ENCODE peak calls at places on chromosomes 3 and 15, in five cellular contexts. A is HepG2, P is HCT116, Z is K562, R is GM12878. O is an unnamed sample.

GRCh38 chr3:179425075-179425474 is 26.2 kb downstream of the GNB4 start:
- DNase-seq in A (no peak), P (no peak), Z (no peak), R (no peak), O (no peak)

GRCh38 chr3:197835509-197835908 is 44.5 kb downstream of the LRCH3 start:
- DNase-seq in A (no peak), P (no peak), Z (no peak), R (no peak), O (no peak)

GRCh38 chr15:74433592-74434259 is at the start of gene SEMA7A:
- DNase-seq in A (peak), P (peak), Z (peak), R (peak), O (peak)

GRCh38 chr3:48423883-48424695 is 5.8 kb downstream of the PLXNB1 start:
- DNase-seq in A (no peak), P (no peak), Z (no peak), R (no peak), O (no peak)

GRCh38 chr15:56978898-56979662 is 60.6 kb downstream of the TCF12 start:
- DNase-seq in A (no peak), P (no peak), Z (no peak), R (no peak), O (no peak)

GRCh38 chr3:81214626-81215025 is 546.8 kb downstream of the GBE1 start:
- DNase-seq in A (no peak), P (no peak), Z (no peak), R (no peak), O (no peak)

GRCh38 chr3:123692041-123692440 is 107.2 kb upstream of the HACD2 start:
- DNase-seq in A (no peak), P (no peak), Z (no peak), R (no peak), O (no peak)

GRCh38 chr15:72733941-72734738 is 48.1 kb downstream of the BBS4 start:
- DNase-seq in A (no peak), P (no peak), Z (no peak), R (no peak), O (no peak)

GRCh38 chr3:197508511-197508910 is 47.3 kb downstream of the BDH1 start:
- DNase-seq in A (no peak), P (no peak), Z (no peak), R (no peak), O (no peak)

GRCh38 chr3:155861476-155862183 is 7.4 kb upstream of the SLC33A1 start:
- DNase-seq in A (no peak), P (no peak), Z (no peak), R (no peak), O (no peak)

GRCh38 chr3:70979983-70980645 is 603.4 kb downstream of the FOXP1 start:
- DNase-seq in A (no peak), P (no peak), Z (no peak), R (no peak), O (no peak)

GRCh38 chr3:14289590-14290453 is 111.2 kb downstream of the LSM3 start:
- DNase-seq in A (peak), P (no peak), Z (peak), R (no peak), O (no peak)

GRCh38 chr3:23889401-23889800 is 27.4 kb downstream of the NKIRAS1 start:
- DNase-seq in A (no peak), P (no peak), Z (no peak), R (no peak), O (no peak)

GRCh38 chr15:38088971-38089370 is 154.5 kb downstream of the TMCO5A start:
- DNase-seq in A (no peak), P (no peak), Z (no peak), R (no peak), O (no peak)

GRCh38 chr3:65748326-65748725 is 290.4 kb downstream of the MAGI1 start:
- DNase-seq in A (no peak), P (no peak), Z (no peak), R (no peak), O (no peak)

GRCh38 chr3:139937674-139938279 is 2.8 kb downstream of the CLSTN2 start:
- DNase-seq in A (no peak), P (peak), Z (peak), R (no peak), O (no peak)

GRCh38 chr3:24378313-24378712 is 116.3 kb downstream of the THRB start:
- DNase-seq in A (no peak), P (no peak), Z (peak), R (no peak), O (no peak)

GRCh38 chr15:80480171-80480811 is 76.1 kb downstream of the ARNT2 start:
- DNase-seq in A (peak), P (no peak), Z (no peak), R (no peak), O (no peak)

GRCh38 chr15:72785452-72786243 is 2.1 kb upstream of the ADPGK start:
- DNase-seq in A (no peak), P (no peak), Z (no peak), R (no peak), O (no peak)

GRCh38 chr3:11671648-11672100 is 28.0 kb upstream of the VGLL4 start:
- DNase-seq in A (no peak), P (peak), Z (no peak), R (peak), O (no peak)

GRCh38 chr3:71466483-71466882 is 117.0 kb downstream of the FOXP1 start:
- DNase-seq in A (no peak), P (no peak), Z (peak), R (no peak), O (no peak)

DNA sequence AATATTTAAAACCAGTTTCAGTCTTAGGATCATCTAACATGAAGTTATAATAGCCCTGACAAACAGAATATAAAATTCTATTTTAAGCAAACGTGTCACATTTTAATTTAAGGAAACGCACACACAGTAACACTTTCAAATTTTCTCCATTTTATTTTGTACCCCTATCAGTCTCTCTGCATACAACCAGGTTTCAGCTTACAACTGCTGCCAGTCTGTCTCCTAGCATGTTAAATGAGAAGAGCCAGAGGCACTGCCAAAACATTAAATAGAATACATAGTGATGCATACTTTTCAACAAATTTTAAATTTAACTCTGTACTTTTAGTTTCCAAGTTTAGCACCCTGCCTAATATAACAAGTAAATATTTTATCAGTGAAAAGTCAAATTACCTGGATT is 60.8 kb downstream of the UACA start:
- DNase-seq in A (no peak), P (no peak), Z (no peak), R (no peak), O (no peak)
- H3K4me3 ChIP-seq in A (no peak), P (no peak), Z (no peak), R (no peak), O (no peak)

GRCh38 chr3:181623924-181624694 is 87.6 kb upstream of the SOX2 start:
- DNase-seq in A (no peak), P (peak), Z (no peak), R (no peak), O (no peak)
- TF ChIP-seq CEBPB in A (no peak), P (no peak), Z (no peak), R (no peak), O (no peak)

GRCh38 chr3:119296723-119297122 is 2.5 kb downstream of the ARHGAP31 start:
- DNase-seq in A (no peak), P (no peak), Z (no peak), R (no peak), O (no peak)

GRCh38 chr3:119295816-119296484 is 1.8 kb downstream of the ARHGAP31 start:
- DNase-seq in A (no peak), P (no peak), Z (no peak), R (no peak), O (no peak)

GRCh38 chr3:119293761-119294401 is at the start of gene ARHGAP31:
- DNase-seq in A (peak), P (no peak), Z (peak), R (peak), O (peak)

GRCh38 chr3:119294402-119294888 is 262 bp downstream of the ARHGAP31 start:
- DNase-seq in A (no peak), P (no peak), Z (no peak), R (no peak), O (no peak)

GRCh38 chr3:119294889-119295769 is 946 bp downstream of the ARHGAP31 start:
- DNase-seq in A (no peak), P (no peak), Z (no peak), R (no peak), O (no peak)
- TF ChIP-seq SIN3A in A (no peak), P (no peak), Z (no peak), R (no peak), O (no peak)

DNA sequence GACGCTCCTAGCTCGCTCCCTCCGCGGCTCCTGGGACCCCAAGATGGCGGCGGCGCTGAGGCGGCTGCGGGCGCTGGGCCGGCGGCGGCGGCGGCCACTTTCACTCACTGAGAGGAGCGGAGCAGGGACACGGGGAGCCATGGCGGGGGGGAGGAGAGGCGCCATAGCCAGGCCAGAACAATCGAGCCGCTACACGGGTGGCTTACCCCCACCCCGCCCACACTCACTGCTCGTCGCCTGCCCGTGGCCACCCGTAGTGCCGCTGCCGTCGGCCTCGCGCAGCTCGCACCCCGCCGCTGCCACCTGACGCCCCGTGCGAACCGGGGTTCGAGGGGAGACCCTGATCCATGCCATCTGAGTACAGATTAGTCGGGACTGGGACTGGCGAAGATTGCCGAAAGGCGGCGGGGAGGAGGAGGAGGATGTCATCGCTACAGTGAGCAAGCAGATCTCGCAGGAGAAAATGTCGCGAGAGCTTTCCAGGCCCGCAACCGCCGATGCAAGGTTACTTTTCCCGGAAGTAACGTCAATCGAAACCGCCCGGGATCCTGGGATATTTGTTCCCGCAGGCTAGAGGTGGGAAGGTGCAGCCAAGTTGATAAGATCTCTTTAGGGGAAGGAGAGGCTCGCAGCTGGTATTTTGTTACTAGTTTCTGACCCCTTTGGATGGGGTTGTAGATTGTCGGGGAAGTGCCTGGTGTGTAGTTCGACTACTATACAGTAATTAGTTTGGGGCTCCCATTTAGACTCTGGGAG is at the start of gene INO80:
- DNase-seq in A (peak), P (peak), Z (peak), R (peak), O (peak)
- H3K4me3 ChIP-seq in A (peak), P (peak), Z (peak), R (peak), O (peak)

GRCh38 chr3:135860761-135861160 is 104.8 kb upstream of the PPP2R3A start:
- DNase-seq in A (no peak), P (no peak), Z (no peak), R (no peak), O (no peak)
- TF ChIP-seq CEBPB in A (no peak), P (no peak), Z (no peak), R (no peak), O (no peak)

O was measured in H1.